ENCODE peak calls at places on chromosome 21, in four cellular contexts. U is PC-9, W is cardiac muscle cell, Y is stomach. F is an unnamed sample.

GRCh38 chr21:33993286-33994231 is 78.0 kb upstream of the ATP5PO start:
- DNase-seq in U (no peak), W (no peak), Y (no peak), F (peak)

GRCh38 chr21:33127154-33127893 is 57.4 kb downstream of the OLIG1 start:
- DNase-seq in U (no peak), W (peak), Y (peak), F (peak)

GRCh38 chr21:28899744-28900143 is 92.9 kb downstream of the LTN1 start:
- DNase-seq in U (no peak), W (no peak), Y (no peak), F (no peak)

GRCh38 chr21:41446571-41446970 is 20.5 kb downstream of the MX1 start:
- DNase-seq in U (peak), W (no peak), Y (no peak), F (no peak)

GRCh38 chr21:32817206-32817605 is 45.7 kb upstream of the PAXBP1 start:
- DNase-seq in U (no peak), W (no peak), Y (no peak), F (no peak)

GRCh38 chr21:30101967-30102366 is 64.6 kb downstream of the CLDN17 start:
- DNase-seq in U (no peak), W (no peak), Y (no peak), F (no peak)

GRCh38 chr21:34915364-34915834 is 133.7 kb downstream of the RUNX1 start:
- DNase-seq in U (peak), W (no peak), Y (no peak), F (no peak)

GRCh38 chr21:32813265-32813903 is 41.8 kb upstream of the PAXBP1 start:
- DNase-seq in U (no peak), W (peak), Y (no peak), F (no peak)

GRCh38 chr21:15667010-15667409 is 62.8 kb upstream of the USP25 start:
- DNase-seq in U (peak), W (no peak), Y (no peak), F (no peak)

GRCh38 chr21:39020751-39021474 is 162.3 kb downstream of the PSMG1 start:
- DNase-seq in U (peak), W (no peak), Y (no peak), F (peak)

GRCh38 chr21:41865002-41865777 is 14.0 kb downstream of the PRDM15 start:
- DNase-seq in U (no peak), W (no peak), Y (no peak), F (no peak)

GRCh38 chr21:38229260-38229877 is 27.4 kb upstream of the KCNJ15 start:
- DNase-seq in U (no peak), W (no peak), Y (no peak), F (no peak)

GRCh38 chr21:39904457-39904856 is 37.2 kb downstream of the PCP4 start:
- DNase-seq in U (no peak), W (no peak), Y (no peak), F (no peak)

GRCh38 chr21:23887709-23888303 is 1719.5 kb downstream of the MRPL39 start:
- DNase-seq in U (no peak), W (no peak), Y (no peak), F (no peak)

GRCh38 chr21:18443085-18443484 is 39.5 kb upstream of the TMPRSS15 start:
- DNase-seq in U (no peak), W (peak), Y (no peak), F (no peak)

GRCh38 chr21:25845729-25846256 is 111.0 kb downstream of the GABPA start:
- DNase-seq in U (no peak), W (no peak), Y (no peak), F (no peak)

GRCh38 chr21:34609244-34609950 is 5.5 kb downstream of the RCAN1 start:
- DNase-seq in U (no peak), W (no peak), Y (no peak), F (no peak)

GRCh38 chr21:34576043-34576466 is 38.9 kb downstream of the RCAN1 start:
- DNase-seq in U (peak), W (no peak), Y (no peak), F (no peak)

GRCh38 chr21:42526379-42526727 is 12.7 kb downstream of the SLC37A1 start:
- DNase-seq in U (no peak), W (peak), Y (peak), F (no peak)

GRCh38 chr21:42107881-42108553 is 36.9 kb downstream of the UMODL1 start:
- DNase-seq in U (peak), W (peak), Y (peak), F (peak)

GRCh38 chr21:35476616-35477395 is 427.7 kb upstream of the RUNX1 start:
- DNase-seq in U (no peak), W (no peak), Y (no peak), F (no peak)

DNA sequence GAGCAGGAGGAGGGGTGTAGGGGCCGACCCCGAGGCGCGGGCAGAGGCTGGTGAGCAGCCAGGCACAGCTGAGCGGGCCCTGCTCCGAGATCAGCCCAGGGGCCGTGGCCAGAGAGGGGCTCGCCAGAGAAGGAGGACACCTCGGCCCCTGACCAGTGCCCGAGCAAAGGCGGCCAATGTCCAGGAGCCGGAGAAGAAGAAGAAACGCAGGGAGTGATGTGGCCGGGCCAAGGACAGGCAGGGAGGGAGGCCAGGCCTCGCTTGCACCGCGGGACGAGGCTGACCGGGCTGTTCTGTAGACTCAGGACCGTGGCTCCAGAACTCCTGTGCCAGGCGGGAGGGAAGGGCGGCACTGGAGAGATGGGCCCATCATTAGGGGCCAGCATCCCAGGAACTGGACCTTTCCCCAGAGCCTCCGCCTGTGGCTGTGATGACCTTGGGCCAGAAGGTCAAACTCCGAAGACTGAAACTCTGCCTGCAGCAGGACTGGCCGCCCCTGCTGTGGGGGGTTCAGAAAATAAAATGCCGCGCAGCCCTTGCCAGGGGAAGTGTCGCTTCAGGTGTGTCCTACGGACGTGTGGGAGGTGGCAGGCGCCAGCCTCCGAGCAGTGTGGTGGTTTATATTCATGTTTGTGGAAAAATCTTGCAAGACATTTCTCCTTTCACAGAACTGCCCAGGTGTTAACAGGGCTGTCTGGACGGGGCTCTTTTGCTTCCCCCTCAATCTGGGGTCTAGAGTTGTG is 14.4 kb downstream of the RRP1 start:
- DNase-seq in U (no peak), W (no peak), Y (no peak), F (peak)
- H3K27ac ChIP-seq in U (no peak), W (no peak), Y (no peak), F (no peak)

GRCh38 chr21:44337941-44338895 is 972 bp downstream of the CFAP410 start:
- DNase-seq in U (peak), W (peak), Y (peak), F (peak)
- TF ChIP-seq CTCF in U (peak), W (peak), Y (no peak), F (no peak)

GRCh38 chr21:46425566-46425965 is 33.1 kb upstream of the DIP2A start:
- DNase-seq in U (no peak), W (no peak), Y (no peak), F (no peak)
- H3K27ac ChIP-seq in U (no peak), W (no peak), Y (peak), F (no peak)

GRCh38 chr21:22468893-22469292 is 1470.7 kb downstream of the NCAM2 start:
- DNase-seq in U (no peak), W (no peak), Y (no peak), F (no peak)
- TF ChIP-seq CTCF in U (no peak), W (no peak), Y (no peak), F (no peak)

GRCh38 chr21:36946949-36947371 is 19.5 kb downstream of the HLCS start:
- DNase-seq in U (no peak), W (no peak), Y (no peak), F (no peak)

GRCh38 chr21:36945496-36946138 is 20.9 kb downstream of the HLCS start:
- DNase-seq in U (no peak), W (no peak), Y (no peak), F (no peak)

GRCh38 chr21:36948686-36949085 is 17.8 kb downstream of the HLCS start:
- DNase-seq in U (no peak), W (no peak), Y (no peak), F (no peak)

DNA sequence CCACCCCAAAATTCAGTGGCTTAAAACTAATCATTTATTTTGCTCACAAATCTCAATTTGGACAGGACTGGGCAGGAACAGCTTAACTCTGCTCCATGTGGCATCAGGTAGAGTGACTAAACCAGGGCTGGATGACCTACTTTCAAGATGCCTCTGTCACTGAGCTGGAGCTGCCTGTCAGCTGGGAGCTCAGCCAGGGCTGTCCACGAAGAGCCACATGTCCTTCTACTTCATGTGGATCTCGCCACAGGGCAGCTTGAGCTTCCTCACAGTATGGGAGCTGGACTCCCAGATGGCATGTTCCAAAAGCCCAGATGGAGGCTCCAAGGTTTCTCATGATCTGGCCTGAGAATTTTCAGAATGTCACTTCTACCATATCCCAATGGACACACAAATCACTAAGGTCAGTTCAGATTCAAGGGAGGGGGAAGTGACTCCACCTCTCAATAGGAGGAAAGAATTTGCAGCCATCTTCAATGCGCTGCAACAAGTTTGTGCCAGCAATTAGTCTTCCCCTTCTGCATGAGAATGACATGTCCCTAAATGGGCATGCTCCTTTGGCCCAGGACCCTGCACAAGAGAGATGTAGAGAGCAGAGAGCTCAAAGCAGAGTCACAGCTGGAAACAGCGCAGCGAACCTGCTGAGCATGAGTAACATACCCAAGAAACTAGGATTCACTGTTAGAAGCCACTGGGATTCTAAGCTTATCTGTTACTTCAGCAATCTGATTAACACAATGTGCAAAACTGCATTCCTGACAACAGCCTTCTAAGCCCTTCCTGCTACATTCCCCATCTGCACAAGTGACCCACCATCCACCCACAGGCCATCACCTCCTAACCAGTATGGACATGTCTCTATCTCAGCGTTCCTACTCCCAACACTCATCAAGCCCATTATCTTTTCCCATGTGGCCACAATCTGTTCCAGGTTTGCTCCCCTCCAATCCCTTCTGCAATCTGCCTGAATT is 17.0 kb downstream of the HLCS start:
- DNase-seq in U (no peak), W (no peak), Y (no peak), F (no peak)
- H3K27ac ChIP-seq in U (no peak), W (no peak), Y (no peak), F (no peak)

GRCh38 chr21:26912466-26912865 is 54.4 kb downstream of the ADAMTS5 start:
- DNase-seq in U (no peak), W (no peak), Y (no peak), F (no peak)

DNA sequence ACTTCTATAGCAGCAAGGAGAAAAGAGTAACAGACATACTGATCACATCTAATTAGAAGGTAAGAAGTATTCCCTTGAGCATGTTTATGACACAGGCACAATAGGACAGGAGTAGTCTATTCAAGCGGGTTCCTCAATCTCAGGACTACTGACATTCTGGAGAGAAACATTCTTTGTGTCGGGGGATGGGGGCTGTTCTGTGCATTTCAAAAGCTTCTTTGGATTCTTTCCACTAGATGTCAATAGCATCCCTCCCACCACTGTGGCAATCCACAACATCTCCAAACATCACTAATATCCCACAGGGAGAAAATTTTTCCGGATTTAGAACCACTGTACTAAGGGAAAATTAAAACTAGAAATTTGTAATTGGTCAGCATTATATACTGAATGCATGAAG is 56.9 kb downstream of the ADAMTS5 start:
- DNase-seq in U (no peak), W (peak), Y (no peak), F (no peak)
- TF ChIP-seq CTCF in U (no peak), W (peak), Y (no peak), F (no peak)

F was measured in left lung.